ENCODE peak calls at places on chromosomes 6 and 20, in seven cellular contexts. Z is substantia nigra; S is stimulated activated CD4-positive, alpha-beta T cell treated with anti-CD3 and anti-CD28 coated beads, Interleukin-12 subunit alpha, Interleukin-12 subunit beta, amount 100 ng/mL, for 4 hours; Y is left lung; P is CMK; M is stimulated activated CD8-positive, alpha-beta memory T cell treated with anti-CD3 and anti-CD28 coated beads, Interleukin-7, amount 100 ng/mL, for 1 hour; J is activated T-helper 1 cell treated with anti-CD3 and anti-CD28 coated beads, Interleukin-2, amount 50 U/mL, for 16 hours. V is an unnamed sample.

GRCh38 chr6:26366504-26366903 is 1.5 kb downstream of the BTN3A2 start:
- DNase-seq in Z (no peak), M (no peak), S (no peak), P (no peak), J (no peak), Y (no peak), V (no peak)

GRCh38 chr6:116764961-116765841 is at the start of gene FAM162B:
- DNase-seq in P (no peak), Z (no peak), Y (peak), M (no peak), S (no peak), J (no peak), V (no peak)

GRCh38 chr6:111774346-111774703 is 98.9 kb downstream of the FYN start:
- DNase-seq in Y (no peak), M (no peak), Z (no peak), P (no peak), J (no peak), S (no peak), V (no peak)

GRCh38 chr6:135870722-135871121 is 19.2 kb downstream of the PDE7B start:
- DNase-seq in M (no peak), Y (no peak), P (no peak), Z (no peak), J (no peak), S (no peak), V (no peak)

GRCh38 chr20:15205023-15205422 is 867.6 kb upstream of the FLRT3 start:
- DNase-seq in J (no peak), P (no peak), Z (no peak), M (no peak), Y (no peak), S (no peak), V (no peak)

GRCh38 chr20:49045440-49046086 is 549 bp upstream of the CSE1L start:
- DNase-seq in P (peak), Z (peak), S (no peak), J (peak), M (no peak), Y (peak), V (no peak)

GRCh38 chr20:13681248-13682125 is 42.8 kb upstream of the TASP1 start:
- DNase-seq in M (no peak), Y (no peak), P (no peak), Z (no peak), J (no peak), S (no peak), V (no peak)

GRCh38 chr6:142531727-142532126 is 229.9 kb downstream of the ADGRG6 start:
- DNase-seq in M (no peak), J (no peak), Z (no peak), Y (no peak), P (no peak), S (no peak), V (no peak)

GRCh38 chr20:58709013-58709702 is 16.6 kb downstream of the NPEPL1 start:
- DNase-seq in M (no peak), Y (no peak), P (no peak), Z (no peak), J (no peak), S (no peak), V (no peak)

GRCh38 chr6:87330961-87331360 is 1.9 kb upstream of the GJB7 start:
- DNase-seq in Z (no peak), Y (no peak), P (no peak), J (no peak), M (no peak), S (no peak), V (no peak)

GRCh38 chr6:167918507-167919278 is 78.8 kb upstream of the KIF25 start:
- DNase-seq in S (no peak), J (no peak), Z (no peak), M (no peak), P (no peak), Y (no peak), V (no peak)

GRCh38 chr20:387520-387919 is 7.0 kb downstream of the TRIB3 start:
- DNase-seq in Y (no peak), P (no peak), M (no peak), J (no peak), S (no peak), Z (no peak), V (no peak)

GRCh38 chr6:11263185-11263817 is 30.8 kb upstream of the NEDD9 start:
- DNase-seq in Y (no peak), J (no peak), P (no peak), S (no peak), M (no peak), Z (no peak), V (no peak)

GRCh38 chr20:38893485-38894090 is 32.6 kb upstream of the FAM83D start:
- DNase-seq in J (peak), M (peak), Z (peak), S (peak), P (peak), Y (peak), V (no peak)

GRCh38 chr20:39116020-39116419 is 153.9 kb downstream of the DHX35 start:
- DNase-seq in P (no peak), Z (no peak), S (no peak), M (no peak), Y (no peak), J (no peak), V (no peak)

GRCh38 chr6:7196019-7196402 is 88.2 kb downstream of the RREB1 start:
- DNase-seq in Y (no peak), Z (no peak), J (no peak), M (no peak), S (no peak), P (no peak), V (no peak)

GRCh38 chr6:5361371-5361770 is 100.1 kb downstream of the FARS2 start:
- DNase-seq in M (no peak), Y (no peak), J (no peak), Z (no peak), P (no peak), S (no peak), V (no peak)

GRCh38 chr6:47967843-47968242 is 143.2 kb downstream of the PTCHD4 start:
- DNase-seq in Y (no peak), Z (no peak), S (no peak), J (no peak), P (no peak), M (no peak), V (no peak)

GRCh38 chr6:157594292-157594691 is 213.3 kb downstream of the ZDHHC14 start:
- DNase-seq in P (no peak), S (no peak), Y (no peak), Z (no peak), J (no peak), M (no peak), V (no peak)

GRCh38 chr20:45893831-45894230 is 2.7 kb downstream of the CTSA start:
- DNase-seq in J (no peak), Z (no peak), Y (peak), P (no peak), M (no peak), S (no peak), V (no peak)

GRCh38 chr20:56222945-56223344 is 25.6 kb upstream of the MC3R start:
- DNase-seq in Z (no peak), Y (no peak), P (no peak), S (no peak), J (no peak), M (no peak), V (no peak)

GRCh38 chr6:55819811-55820210 is 55.6 kb downstream of the BMP5 start:
- DNase-seq in Y (no peak), Z (no peak), M (no peak), S (no peak), J (no peak), P (no peak), V (no peak)

GRCh38 chr20:3115190-3116107 is 30.9 kb upstream of the AVP start:
- DNase-seq in Y (no peak), M (no peak), J (no peak), S (peak), Z (no peak), P (no peak), V (peak)

GRCh38 chr20:38790210-38791053 is 15.1 kb upstream of the PPP1R16B start:
- DNase-seq in P (no peak), J (peak), S (peak), Y (no peak), Z (no peak), M (no peak), V (no peak)

GRCh38 chr20:24823989-24824693 is 124.9 kb upstream of the CST7 start:
- DNase-seq in S (no peak), M (no peak), Z (no peak), J (no peak), P (no peak), Y (no peak), V (no peak)

GRCh38 chr6:41040101-41040910 is 1.3 kb upstream of the UNC5CL start:
- DNase-seq in Z (no peak), P (no peak), S (no peak), Y (no peak), M (no peak), J (no peak), V (no peak)

GRCh38 chr20:49891486-49891885 is 23.8 kb downstream of the SPATA2 start:
- DNase-seq in Y (no peak), J (no peak), Z (no peak), M (no peak), S (no peak), P (no peak), V (no peak)

V was measured in AG09309.